ENCODE peak calls at places on chromosomes 16 and 17, in ten cellular contexts. A is activated CD4-positive, alpha-beta T cell treated with anti-CD3 and anti-CD28 coated beads, Interleukin-2, amount 10 ng/mL, durations not matched to agents 24 days and 14 days; B is HFFc6; P is left colon; U is GM20000; R is BJ; M is AG09319; D is T-cell; Q is NCI-H1417; Y is GM13976. V is an unnamed sample.

GRCh38 chr16:25872369-25873070 is 180.8 kb downstream of the HS3ST4 start:
- DNase-seq in Q (no peak), Y (no peak), P (no peak), M (no peak), U (no peak), R (no peak), D (no peak), B (no peak), A (no peak), V (no peak)

GRCh38 chr17:79941088-79942010 is 94.3 kb downstream of the TBC1D16 start:
- DNase-seq in A (no peak), B (no peak), U (no peak), M (no peak), D (no peak), Q (no peak), R (no peak), Y (no peak), P (peak), V (no peak)

GRCh38 chr16:83136924-83137323 is 510.2 kb downstream of the CDH13 start:
- DNase-seq in D (no peak), Y (no peak), Q (no peak), U (no peak), R (no peak), P (no peak), A (no peak), B (no peak), M (no peak), V (no peak)

GRCh38 chr17:56979091-56979480 is 1.2 kb downstream of the SCPEP1 start:
- DNase-seq in R (no peak), B (no peak), A (no peak), P (no peak), Q (peak), Y (peak), D (no peak), U (peak), M (no peak), V (no peak)

GRCh38 chr16:25063865-25064264 is 47.7 kb upstream of the LCMT1 start:
- DNase-seq in P (no peak), Q (no peak), D (no peak), Y (no peak), B (peak), R (no peak), M (no peak), U (no peak), A (no peak), V (no peak)

GRCh38 chr17:6639651-6640535 is 618 bp downstream of the KIAA0753 start:
- DNase-seq in P (peak), M (peak), Y (no peak), Q (peak), R (no peak), B (peak), U (peak), A (peak), D (no peak), V (no peak)

GRCh38 chr16:82197540-82198240 is 27.7 kb upstream of the MPHOSPH6 start:
- DNase-seq in A (no peak), M (no peak), R (no peak), P (no peak), B (no peak), U (no peak), Q (no peak), Y (no peak), D (no peak), V (peak)

GRCh38 chr17:57480438-57481196 is 224.3 kb downstream of the MSI2 start:
- DNase-seq in R (no peak), U (no peak), A (no peak), Y (no peak), D (no peak), B (peak), M (no peak), P (no peak), Q (no peak), V (peak)

GRCh38 chr17:79325707-79326106 is 251.1 kb downstream of the ENGASE start:
- DNase-seq in B (no peak), Q (no peak), R (no peak), U (no peak), P (no peak), D (no peak), A (peak), Y (no peak), M (no peak), V (no peak)

GRCh38 chr16:81319221-81319912 is 4.6 kb downstream of the GAN start:
- DNase-seq in B (peak), P (no peak), Y (no peak), R (no peak), A (no peak), M (no peak), U (no peak), D (no peak), Q (no peak), V (no peak)

GRCh38 chr17:75468779-75469373 is 12.4 kb downstream of the TMEM94 start:
- DNase-seq in D (no peak), Y (no peak), Q (no peak), R (no peak), B (no peak), P (peak), A (no peak), M (no peak), U (no peak), V (no peak)

GRCh38 chr17:8629371-8630226 is 926 bp downstream of the MYH10 start:
- DNase-seq in Q (peak), Y (peak), B (no peak), M (no peak), D (peak), U (peak), R (no peak), A (peak), P (peak), V (no peak)

GRCh38 chr16:22291860-22292692 is 5.1 kb upstream of the POLR3E start:
- DNase-seq in Y (no peak), R (no peak), A (no peak), U (no peak), D (no peak), Q (no peak), M (no peak), B (no peak), P (no peak), V (no peak)

GRCh38 chr16:22001591-22001990 is 675 bp upstream of the PDZD9 start:
- DNase-seq in D (no peak), Q (no peak), P (no peak), B (peak), M (no peak), U (no peak), A (no peak), R (peak), Y (no peak), V (peak)

V was measured in epithelial cell of prostate.